ENCODE peak calls at places on chromosomes 7 and 10, in five cellular contexts. C is colonic mucosa, W is stomach, E is hepatocyte, J is right atrium auricular region. R is an unnamed sample.

GRCh38 chr10:11705687-11706086 is 36.5 kb upstream of the ECHDC3 start:
- DNase-seq in C (no peak), W (no peak), E (no peak), J (no peak), R (no peak)

GRCh38 chr10:70137135-70137534 is 4.5 kb upstream of the AIFM2 start:
- DNase-seq in C (no peak), W (peak), E (no peak), J (peak), R (no peak)

GRCh38 chr10:59063491-59063890 is 113.0 kb upstream of the PHYHIPL start:
- DNase-seq in C (no peak), W (no peak), E (no peak), J (no peak), R (no peak)

GRCh38 chr7:8747338-8747737 is 313.9 kb downstream of the NXPH1 start:
- DNase-seq in C (no peak), W (no peak), E (no peak), J (no peak), R (no peak)

GRCh38 chr10:63711866-63712716 is 190.9 kb downstream of the REEP3 start:
- DNase-seq in C (peak), W (peak), E (peak), J (peak), R (peak)

GRCh38 chr7:129828989-129829676 is 123.6 kb downstream of the UBE2H start:
- DNase-seq in C (no peak), W (no peak), E (no peak), J (no peak), R (no peak)

GRCh38 chr7:39465055-39465929 is 100.9 kb upstream of the YAE1 start:
- DNase-seq in C (peak), W (peak), E (peak), J (no peak), R (no peak)

GRCh38 chr7:13850185-13850752 is 139.2 kb downstream of the ETV1 start:
- DNase-seq in C (peak), W (no peak), E (peak), J (no peak), R (peak)

GRCh38 chr7:16080131-16080530 is 341.2 kb downstream of the CRPPA start:
- DNase-seq in C (no peak), W (no peak), E (no peak), J (no peak), R (no peak)

GRCh38 chr7:1032536-1033181 is 11.7 kb upstream of the GPR146 start:
- DNase-seq in C (no peak), W (no peak), E (no peak), J (no peak), R (no peak)

GRCh38 chr10:35216303-35216905 is 89.8 kb downstream of the CREM start:
- DNase-seq in C (peak), W (peak), E (no peak), J (no peak), R (no peak)

GRCh38 chr7:116810267-116811116 is 51.9 kb upstream of the CAPZA2 start:
- DNase-seq in C (no peak), W (no peak), E (peak), J (no peak), R (no peak)

GRCh38 chr10:102280397-102281015 is 35.2 kb downstream of the GBF1 start:
- DNase-seq in C (peak), W (no peak), E (no peak), J (no peak), R (no peak)

GRCh38 chr7:73435471-73436009 is 2.0 kb downstream of the FZD9 start:
- DNase-seq in C (no peak), W (no peak), E (no peak), J (no peak), R (peak)

GRCh38 chr10:28806481-28806880 is 129.2 kb downstream of the BAMBI start:
- DNase-seq in C (no peak), W (no peak), E (no peak), J (no peak), R (no peak)

GRCh38 chr7:92228742-92229141 is 17.0 kb downstream of the KRIT1 start:
- DNase-seq in C (no peak), W (no peak), E (no peak), J (no peak), R (no peak)

GRCh38 chr10:43417950-43418768 is 9.2 kb upstream of the HNRNPF start:
- DNase-seq in C (no peak), W (no peak), E (no peak), J (no peak), R (no peak)

GRCh38 chr7:92674379-92674778 is 84.2 kb upstream of the FAM133B start:
- DNase-seq in C (no peak), W (no peak), E (no peak), J (no peak), R (no peak)

GRCh38 chr7:44617225-44617885 is 10.9 kb downstream of the OGDH start:
- DNase-seq in C (no peak), W (no peak), E (peak), J (no peak), R (no peak)

GRCh38 chr7:154912921-154913644 is 89.8 kb downstream of the PAXIP1 start:
- DNase-seq in C (no peak), W (no peak), E (no peak), J (no peak), R (no peak)

GRCh38 chr7:31343516-31344305 is 3.2 kb upstream of the NEUROD6 start:
- DNase-seq in C (no peak), W (no peak), E (no peak), J (no peak), R (no peak)

GRCh38 chr7:29443552-29443951 is 120.1 kb upstream of the PRR15 start:
- DNase-seq in C (no peak), W (no peak), E (no peak), J (no peak), R (no peak)

GRCh38 chr7:41217306-41217705 is 485.6 kb downstream of the INHBA start:
- DNase-seq in C (no peak), W (no peak), E (no peak), J (no peak), R (no peak)

GRCh38 chr7:154777023-154777422 is 225.9 kb downstream of the PAXIP1 start:
- DNase-seq in C (no peak), W (no peak), E (peak), J (no peak), R (no peak)

GRCh38 chr7:16606704-16607103 is 38.9 kb downstream of the ANKMY2 start:
- DNase-seq in C (no peak), W (no peak), E (no peak), J (no peak), R (no peak)

GRCh38 chr10:131560166-131560565 is 248.6 kb upstream of the TCERG1L start:
- DNase-seq in C (no peak), W (no peak), E (no peak), J (peak), R (no peak)

GRCh38 chr7:99953649-99954048 is 22.2 kb downstream of the AZGP1 start:
- DNase-seq in C (no peak), W (no peak), E (no peak), J (peak), R (no peak)

GRCh38 chr10:75655791-75656451 is 224.5 kb downstream of the LRMDA start:
- DNase-seq in C (no peak), W (no peak), E (no peak), J (no peak), R (peak)

GRCh38 chr7:135910393-135911036 is 66.6 kb downstream of the MTPN start:
- DNase-seq in C (no peak), W (no peak), E (no peak), J (no peak), R (no peak)

GRCh38 chr7:2540641-2541051 is 14.7 kb downstream of the BRAT1 start:
- DNase-seq in C (no peak), W (no peak), E (no peak), J (no peak), R (no peak)

GRCh38 chr10:79034271-79034876 is 34.4 kb upstream of the ZMIZ1 start:
- DNase-seq in C (no peak), W (no peak), E (no peak), J (no peak), R (no peak)

GRCh38 chr7:112930787-112931186 is 140.6 kb upstream of the TMEM168 start:
- DNase-seq in C (no peak), W (no peak), E (no peak), J (no peak), R (no peak)

GRCh38 chr10:21160116-21160515 is 263.0 kb upstream of the NEBL start:
- DNase-seq in C (no peak), W (no peak), E (no peak), J (no peak), R (no peak)

GRCh38 chr10:102802920-102803534 is 34.2 kb downstream of the CYP17A1 start:
- DNase-seq in C (no peak), W (no peak), E (peak), J (peak), R (no peak)

GRCh38 chr7:44326261-44327125 is 1.1 kb upstream of the CAMK2B start:
- DNase-seq in C (no peak), W (no peak), E (no peak), J (no peak), R (no peak)

GRCh38 chr10:76086571-76087260 is 655.3 kb downstream of the LRMDA start:
- DNase-seq in C (peak), W (no peak), E (peak), J (no peak), R (peak)

GRCh38 chr10:5809541-5810154 is 3.6 kb downstream of the GDI2 start:
- DNase-seq in C (no peak), W (no peak), E (no peak), J (no peak), R (no peak)

GRCh38 chr7:151800391-151800790 is 76.5 kb downstream of the PRKAG2 start:
- DNase-seq in C (no peak), W (no peak), E (no peak), J (no peak), R (no peak)

GRCh38 chr7:111392976-111393762 is 169.1 kb downstream of the IMMP2L start:
- DNase-seq in C (no peak), W (no peak), E (no peak), J (no peak), R (no peak)

GRCh38 chr7:28623105-28623730 is 210.9 kb downstream of the CREB5 start:
- DNase-seq in C (no peak), W (no peak), E (no peak), J (no peak), R (no peak)

DNA sequence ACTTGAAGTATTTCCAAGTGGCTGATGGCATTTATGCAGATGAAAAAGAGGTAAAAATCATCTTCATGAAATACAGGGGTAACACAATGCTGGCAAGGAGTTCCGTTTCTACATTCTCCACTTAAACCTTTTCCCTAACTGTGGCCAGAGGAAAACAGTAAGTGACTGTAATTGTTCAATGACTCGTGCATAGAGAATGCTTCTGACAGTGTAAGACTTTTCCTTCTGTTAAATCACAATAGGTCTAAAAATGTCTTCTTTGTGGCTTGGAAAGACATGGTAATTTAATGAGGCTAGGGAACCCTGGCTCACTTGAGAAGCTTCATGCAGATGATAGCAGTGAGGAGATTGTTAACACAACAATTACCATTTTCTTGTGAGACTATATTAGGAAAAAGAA is 50.3 kb upstream of the RSU1 start:
- DNase-seq in C (no peak), W (no peak), E (no peak), J (no peak), R (no peak)
- H3K4me3 ChIP-seq in C (no peak), W (no peak), E (no peak), J (no peak), R (no peak)

GRCh38 chr7:75596727-75597614 is 104.9 kb downstream of the SPDYE5 start:
- DNase-seq in C (no peak), W (no peak), E (no peak), J (no peak), R (peak)

GRCh38 chr7:75601539-75601938 is 109.4 kb downstream of the SPDYE5 start:
- DNase-seq in C (no peak), W (no peak), E (no peak), J (no peak), R (no peak)

GRCh38 chr7:75604408-75604807 is 112.3 kb downstream of the SPDYE5 start:
- DNase-seq in C (no peak), W (no peak), E (no peak), J (no peak), R (no peak)

GRCh38 chr7:75595766-75596165 is 103.6 kb downstream of the SPDYE5 start:
- DNase-seq in C (no peak), W (no peak), E (no peak), J (no peak), R (peak)

GRCh38 chr7:75599244-75599771 is 107.2 kb downstream of the SPDYE5 start:
- DNase-seq in C (no peak), W (no peak), E (no peak), J (no peak), R (no peak)
- H3K27ac ChIP-seq in C (no peak), W (no peak), E (peak), J (peak), R (peak)

GRCh38 chr10:128489324-128490247 is 363.4 kb upstream of the MKI67 start:
- DNase-seq in C (no peak), W (no peak), E (no peak), J (no peak), R (no peak)
- TF ChIP-seq CTCF in C (no peak), W (no peak), E (no peak), J (no peak), R (no peak)

DNA sequence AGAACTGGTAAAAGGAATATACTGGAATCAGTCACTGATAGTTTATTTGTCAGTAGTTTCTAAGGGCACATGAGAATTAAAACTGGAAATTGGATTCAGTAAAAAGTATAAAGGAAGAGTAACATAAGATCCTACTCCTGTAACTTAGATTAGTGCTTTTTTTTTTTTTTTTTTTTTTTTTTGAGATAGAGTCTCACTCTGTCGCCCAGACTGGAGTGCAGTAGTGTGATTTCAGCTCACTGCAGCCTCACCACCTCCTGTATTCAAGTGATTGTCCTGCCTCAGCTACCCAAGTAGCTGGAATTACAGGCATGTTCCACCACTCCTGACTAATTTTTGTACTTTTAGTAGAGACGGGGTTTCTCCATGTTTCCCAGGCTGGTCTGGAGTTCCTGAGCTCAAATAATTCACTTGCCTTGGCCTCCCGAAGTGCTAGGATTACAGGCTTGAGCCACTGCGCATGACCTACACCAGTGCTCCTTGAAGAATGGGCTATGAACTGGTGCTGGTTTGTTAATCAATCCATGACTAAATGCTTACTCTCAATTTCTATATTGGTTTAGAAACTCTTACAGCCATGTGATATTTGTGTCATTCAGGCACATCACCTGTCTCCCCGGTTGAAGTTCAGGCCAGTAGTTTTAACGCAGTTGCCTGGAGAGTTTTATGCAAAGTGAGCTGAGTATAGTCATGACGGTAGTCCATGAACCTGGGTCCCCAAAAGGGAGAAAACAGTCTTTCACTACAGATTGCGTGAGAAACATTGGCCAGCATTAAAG is 65.0 kb downstream of the ZEB1 start:
- DNase-seq in C (no peak), W (no peak), E (no peak), J (no peak), R (no peak)
- H3K4me3 ChIP-seq in C (no peak), W (no peak), E (no peak), J (no peak), R (no peak)

GRCh38 chr10:71638087-71638576 is 81.4 kb downstream of the C10orf105 start:
- DNase-seq in C (peak), W (peak), E (peak), J (peak), R (no peak)

GRCh38 chr10:71636588-71636987 is 83.0 kb downstream of the C10orf105 start:
- DNase-seq in C (no peak), W (no peak), E (no peak), J (no peak), R (no peak)

GRCh38 chr10:71637305-71637704 is 82.3 kb downstream of the C10orf105 start:
- DNase-seq in C (no peak), W (no peak), E (no peak), J (no peak), R (no peak)

GRCh38 chr10:71639412-71639719 is 80.2 kb downstream of the C10orf105 start:
- DNase-seq in C (peak), W (no peak), E (no peak), J (no peak), R (no peak)

DNA sequence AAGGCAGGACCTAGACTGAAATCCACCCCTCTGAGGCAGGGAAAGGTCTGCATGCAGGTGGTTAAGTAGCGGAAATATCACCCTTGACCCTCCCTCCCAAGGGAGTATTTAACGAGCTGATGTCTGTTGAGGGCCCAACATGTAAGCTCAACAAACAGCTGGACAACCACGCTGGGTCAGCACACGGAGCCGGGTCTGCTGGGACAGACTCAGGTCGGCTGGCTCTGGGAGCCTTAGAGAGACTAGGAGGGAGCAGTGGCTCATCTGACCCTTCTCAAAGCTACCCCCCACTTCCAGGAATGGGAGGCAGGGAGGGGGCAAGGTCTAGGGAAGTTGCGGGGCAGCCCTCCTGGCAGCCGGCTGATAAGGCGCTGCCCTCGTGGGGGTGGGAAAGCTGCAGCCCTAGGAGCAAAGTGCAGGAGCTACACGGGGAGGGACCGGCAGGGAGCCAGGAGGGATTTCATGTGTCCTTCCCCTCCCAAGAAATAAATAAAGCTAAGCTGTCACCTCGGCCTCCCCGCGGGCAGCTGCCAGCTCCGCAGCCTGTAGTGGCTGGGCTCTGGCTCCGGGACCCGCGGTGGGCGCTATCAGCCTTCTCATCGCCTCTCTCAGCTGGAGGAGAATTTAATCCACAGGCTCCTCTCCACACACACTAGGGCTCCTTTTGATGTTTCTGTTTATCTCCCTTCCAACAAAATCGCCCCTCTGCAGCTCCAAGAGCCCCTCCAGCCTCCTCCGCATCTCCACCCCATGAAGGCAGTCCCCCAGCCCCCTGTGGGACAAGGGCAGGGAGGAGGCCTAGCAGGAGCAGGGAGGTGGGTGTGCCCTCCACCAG is 80.8 kb downstream of the C10orf105 start:
- DNase-seq in C (peak), W (peak), E (peak), J (no peak), R (peak)
- H3K27ac ChIP-seq in C (peak), W (no peak), E (peak), J (no peak), R (peak)

GRCh38 chr10:50551894-50552293 is 71.9 kb downstream of the SGMS1 start:
- DNase-seq in C (no peak), W (no peak), E (no peak), J (no peak), R (no peak)

GRCh38 chr10:50554381-50554994 is 69.3 kb downstream of the SGMS1 start:
- DNase-seq in C (no peak), W (no peak), E (no peak), J (no peak), R (no peak)

GRCh38 chr10:50552308-50552707 is 71.4 kb downstream of the SGMS1 start:
- DNase-seq in C (no peak), W (no peak), E (no peak), J (no peak), R (no peak)

GRCh38 chr10:50554995-50555568 is 68.7 kb downstream of the SGMS1 start:
- DNase-seq in C (no peak), W (no peak), E (no peak), J (no peak), R (no peak)

DNA sequence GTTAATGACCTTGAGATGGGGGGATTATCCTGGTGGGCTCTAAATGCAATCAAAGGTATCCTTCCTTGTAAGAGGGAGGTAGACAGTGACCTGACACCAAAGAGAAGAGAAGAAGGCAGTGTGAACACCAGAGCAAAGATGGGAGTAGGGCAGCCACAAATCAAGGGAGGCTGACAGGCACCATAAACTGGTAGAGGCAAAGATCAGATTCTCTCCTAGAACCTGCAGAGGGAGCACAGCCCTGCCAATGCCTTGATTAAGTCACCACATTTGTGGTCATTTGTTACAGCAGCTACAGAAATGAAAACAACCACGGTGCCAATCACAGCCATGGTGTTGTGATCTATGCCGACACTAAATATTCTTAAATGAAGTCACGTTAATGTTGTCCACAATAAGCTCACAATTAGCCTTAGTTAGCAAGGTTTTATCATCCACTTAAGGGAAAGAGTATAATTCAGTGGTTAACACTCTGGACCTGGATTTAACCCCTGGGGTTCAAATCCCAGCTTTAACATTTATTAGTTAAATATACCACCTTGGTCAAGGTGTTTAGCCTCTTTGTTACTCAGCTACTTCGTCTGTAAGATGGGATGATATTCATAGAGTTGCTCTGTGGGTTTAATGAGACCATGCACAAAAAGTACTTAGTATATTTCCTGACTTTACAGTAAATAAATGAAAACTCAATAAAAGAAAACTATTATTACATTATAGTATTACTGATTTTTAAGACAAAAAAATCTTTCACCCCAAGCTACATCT is 70.8 kb downstream of the SGMS1 start:
- DNase-seq in C (peak), W (peak), E (peak), J (no peak), R (no peak)
- TF ChIP-seq CTCF in C (no peak), W (no peak), E (peak), J (no peak), R (no peak)